ENCODE peak calls at places on chromosomes 16 and 17, in ten cellular contexts. A is tibial artery, Q is IMR-90, L is mucosa of descending colon, S is foreskin fibroblast, T is astrocyte of the cerebellum, W is astrocyte of the spinal cord, J is omental fat pad, D is fibroblast of pulmonary artery, C is ascending aorta. V is an unnamed sample.

GRCh38 chr17:80219777-80220708 is at the start of the genes SGSH and SLC26A11:
- DNase-seq in S (peak), W (peak), J (peak), D (peak), C (peak), L (peak), Q (peak), T (peak), A (peak), V (peak)

GRCh38 chr17:42704495-42705494 is 22.5 kb downstream of the CNTNAP1 start:
- DNase-seq in C (no peak), J (no peak), A (no peak), D (no peak), Q (no peak), L (no peak), W (no peak), S (no peak), T (no peak), V (no peak)

GRCh38 chr17:82065193-82065637 is 389 bp downstream of the DUS1L start:
- DNase-seq in L (no peak), W (peak), D (peak), A (no peak), J (no peak), S (peak), T (no peak), Q (peak), C (no peak), V (peak)

GRCh38 chr16:81831722-81832126 is 52.6 kb downstream of the PLCG2 start:
- DNase-seq in J (no peak), A (peak), S (no peak), T (no peak), L (peak), C (peak), D (no peak), W (no peak), Q (no peak), V (peak)

GRCh38 chr17:31136319-31136718 is 41.5 kb downstream of the NF1 start:
- DNase-seq in W (no peak), C (no peak), S (no peak), J (no peak), D (no peak), A (no peak), T (no peak), Q (peak), L (no peak), V (no peak)

GRCh38 chr17:40399185-40399584 is 18.5 kb downstream of the TOP2A start:
- DNase-seq in A (no peak), L (no peak), S (peak), J (no peak), C (no peak), D (peak), Q (peak), W (peak), T (peak), V (no peak)

GRCh38 chr17:56810846-56811775 is 22.6 kb downstream of the C17orf67 start:
- DNase-seq in D (no peak), J (no peak), T (no peak), L (no peak), C (no peak), A (no peak), Q (no peak), S (no peak), W (no peak), V (no peak)

GRCh38 chr16:64346080-64346479 is 775.8 kb downstream of the CDH11 start:
- DNase-seq in J (no peak), A (no peak), C (no peak), Q (no peak), S (no peak), L (peak), D (no peak), T (no peak), W (no peak), V (no peak)

GRCh38 chr17:77206557-77206956 is 65.8 kb downstream of the SEC14L1 start:
- DNase-seq in L (no peak), W (no peak), T (no peak), S (no peak), C (no peak), J (no peak), Q (peak), A (no peak), D (peak), V (no peak)

GRCh38 chr17:80263253-80264047 is 2.8 kb downstream of the RNF213 start:
- DNase-seq in L (peak), S (peak), A (peak), C (peak), W (peak), T (peak), Q (peak), D (peak), J (peak), V (no peak)

GRCh38 chr17:47253541-47254402 is at the start of gene ITGB3:
- DNase-seq in Q (peak), W (peak), C (no peak), L (peak), S (peak), D (peak), A (peak), T (no peak), J (no peak), V (peak)

GRCh38 chr17:45131616-45132301 is 556 bp downstream of the PLCD3 start:
- DNase-seq in S (peak), T (no peak), W (no peak), J (no peak), C (no peak), A (no peak), D (no peak), Q (no peak), L (peak), V (peak)

GRCh38 chr16:11405331-11406176 is 60.3 kb downstream of the RMI2 start:
- DNase-seq in Q (peak), D (peak), S (peak), L (no peak), W (no peak), J (no peak), T (no peak), C (no peak), A (no peak), V (peak)

GRCh38 chr17:75109407-75110236 is at the start of gene ARMC7:
- DNase-seq in Q (peak), D (peak), S (peak), T (no peak), A (peak), L (peak), J (peak), C (peak), W (peak), V (peak)

GRCh38 chr17:14464741-14465140 is 163.9 kb downstream of the HS3ST3B1 start:
- DNase-seq in J (no peak), S (peak), T (peak), Q (peak), C (no peak), A (no peak), W (peak), L (no peak), D (no peak), V (no peak)

GRCh38 chr17:69466905-69467630 is 52.6 kb downstream of the MAP2K6 start:
- DNase-seq in C (no peak), Q (peak), T (peak), S (peak), L (no peak), A (no peak), J (no peak), W (peak), D (peak), V (peak)

GRCh38 chr16:67451061-67451703 is 20.3 kb downstream of the HSD11B2 start:
- DNase-seq in A (no peak), C (no peak), Q (no peak), J (no peak), W (no peak), D (no peak), T (no peak), S (no peak), L (no peak), V (no peak)

GRCh38 chr16:55437627-55438026 is 41.4 kb upstream of the MMP2 start:
- DNase-seq in L (no peak), Q (peak), A (no peak), C (no peak), S (peak), D (peak), T (no peak), J (no peak), W (no peak), V (no peak)

GRCh38 chr16:85262558-85263196 is 150.4 kb upstream of the CIBAR2 start:
- DNase-seq in T (no peak), Q (no peak), L (no peak), D (no peak), S (no peak), W (no peak), J (no peak), C (no peak), A (no peak), V (no peak)

GRCh38 chr17:3695723-3696411 is at the start of gene P2RX5:
- DNase-seq in T (no peak), C (no peak), S (peak), D (no peak), J (no peak), L (peak), A (no peak), Q (no peak), W (no peak), V (peak)

GRCh38 chr17:79811036-79811887 is 14.4 kb upstream of the CBX8 start:
- DNase-seq in A (no peak), S (peak), D (no peak), L (peak), J (no peak), T (no peak), W (no peak), C (no peak), Q (no peak), V (peak)

GRCh38 chr17:32831223-32831622 is 45.7 kb downstream of the MYO1D start:
- DNase-seq in T (no peak), S (no peak), D (no peak), J (no peak), Q (no peak), A (no peak), C (no peak), L (no peak), W (no peak), V (no peak)

GRCh38 chr17:1957037-1957436 is 68.1 kb downstream of the RTN4RL1 start:
- DNase-seq in T (peak), Q (peak), C (no peak), L (no peak), A (no peak), J (no peak), W (peak), D (no peak), S (peak), V (no peak)

GRCh38 chr16:46748775-46749705 is 896 bp upstream of the MYLK3 start:
- DNase-seq in W (no peak), T (no peak), J (no peak), A (no peak), S (no peak), L (no peak), D (no peak), C (no peak), Q (no peak), V (no peak)

GRCh38 chr16:56211471-56211944 is 20.2 kb downstream of the GNAO1 start:
- DNase-seq in L (no peak), D (no peak), W (no peak), S (no peak), Q (no peak), C (no peak), J (no peak), T (no peak), A (no peak), V (no peak)

GRCh38 chr16:55821210-55821609 is 11.7 kb downstream of the CES1 start:
- DNase-seq in T (no peak), D (no peak), L (no peak), Q (no peak), C (no peak), W (no peak), S (no peak), J (no peak), A (no peak), V (no peak)

GRCh38 chr17:80693511-80693910 is 148.9 kb downstream of the RPTOR start:
- DNase-seq in C (no peak), J (no peak), A (no peak), Q (no peak), D (no peak), T (no peak), L (no peak), W (no peak), S (peak), V (no peak)

GRCh38 chr17:76744747-76745146 is 6.8 kb downstream of the MFSD11 start:
- DNase-seq in D (no peak), Q (no peak), A (no peak), L (no peak), T (no peak), J (no peak), W (no peak), C (no peak), S (no peak), V (no peak)

GRCh38 chr16:10180771-10181163 is 1.5 kb downstream of the GRIN2A start:
- DNase-seq in Q (no peak), J (no peak), T (no peak), A (no peak), L (no peak), D (peak), C (no peak), W (no peak), S (peak), V (peak)

GRCh38 chr16:21338537-21339268 is 60.6 kb upstream of the CRYM start:
- DNase-seq in J (no peak), Q (no peak), W (no peak), D (no peak), L (no peak), T (no peak), A (no peak), S (no peak), C (no peak), V (no peak)

GRCh38 chr16:67245189-67245585 is 2.1 kb downstream of the FHOD1 start:
- DNase-seq in L (peak), T (no peak), D (no peak), J (no peak), C (no peak), W (no peak), A (no peak), Q (no peak), S (no peak), V (no peak)

GRCh38 chr16:1940273-1941161 is 2.5 kb downstream of the MSRB1 start:
- DNase-seq in C (no peak), J (no peak), W (no peak), S (no peak), L (peak), T (no peak), Q (no peak), D (no peak), A (no peak), V (no peak)

GRCh38 chr17:50817838-50818237 is 17.5 kb upstream of the WFIKKN2 start:
- DNase-seq in T (no peak), Q (no peak), C (no peak), J (no peak), A (no peak), W (peak), L (no peak), D (no peak), S (no peak), V (no peak)

GRCh38 chr16:23384878-23385277 is 68.1 kb downstream of the COG7 start:
- DNase-seq in Q (no peak), W (peak), C (no peak), T (peak), D (no peak), L (no peak), A (no peak), S (no peak), J (no peak), V (no peak)

GRCh38 chr16:57131351-57131970 is 39.1 kb downstream of the CPNE2 start:
- DNase-seq in L (peak), T (no peak), C (no peak), A (no peak), Q (no peak), W (no peak), D (no peak), J (no peak), S (no peak), V (no peak)

GRCh38 chr17:82884341-82884871 is 44.6 kb upstream of the ZNF750 start:
- DNase-seq in D (peak), L (peak), C (no peak), T (no peak), J (no peak), W (no peak), Q (no peak), S (peak), A (no peak), V (no peak)

GRCh38 chr17:38543403-38544174 is 62.2 kb downstream of the SRCIN1 start:
- DNase-seq in S (no peak), W (no peak), Q (no peak), L (no peak), J (no peak), C (no peak), A (no peak), T (no peak), D (no peak), V (no peak)

GRCh38 chr16:23905027-23905426 is 69.2 kb downstream of the PRKCB start:
- DNase-seq in S (peak), C (no peak), J (no peak), A (no peak), Q (peak), L (no peak), D (peak), T (peak), W (peak), V (peak)

GRCh38 chr16:87086575-87086974 is 230.6 kb downstream of the C16orf95 start:
- DNase-seq in J (no peak), A (no peak), L (no peak), C (no peak), T (peak), Q (peak), S (peak), W (peak), D (peak), V (no peak)

GRCh38 chr17:17729620-17730249 is 48.5 kb downstream of the RAI1 start:
- DNase-seq in W (no peak), D (no peak), T (no peak), S (no peak), A (no peak), Q (no peak), C (no peak), L (no peak), J (no peak), V (peak)
- TF ChIP-seq CTCF in W (peak), D (peak), T (peak), S (peak), A (peak), Q (peak), C (peak), L (peak), J (no peak), V (peak)

GRCh38 chr16:252366-253337 is 18.0 kb downstream of the FAM234A start:
- DNase-seq in D (no peak), T (no peak), W (no peak), L (peak), C (no peak), A (no peak), S (no peak), J (no peak), Q (no peak), V (no peak)
- TF ChIP-seq CTCF in D (no peak), T (no peak), W (no peak), L (no peak), C (no peak), A (no peak), S (no peak), J (no peak), Q (no peak), V (no peak)

GRCh38 chr17:48262982-48263586 is 155.5 kb downstream of the SNX11 start:
- DNase-seq in D (peak), W (peak), S (peak), T (no peak), C (no peak), L (no peak), Q (peak), J (no peak), A (no peak), V (no peak)

GRCh38 chr17:48261297-48261880 is 153.8 kb downstream of the SNX11 start:
- DNase-seq in A (no peak), J (no peak), Q (peak), D (no peak), L (no peak), S (peak), C (no peak), W (peak), T (no peak), V (peak)

GRCh38 chr17:48258317-48258716 is 150.8 kb downstream of the SNX11 start:
- DNase-seq in D (no peak), Q (no peak), T (no peak), J (no peak), C (no peak), S (no peak), A (no peak), W (no peak), L (no peak), V (no peak)

GRCh38 chr17:48254896-48255295 is 147.3 kb downstream of the SNX11 start:
- DNase-seq in A (no peak), L (no peak), S (no peak), W (no peak), C (no peak), Q (no peak), D (peak), T (no peak), J (no peak), V (no peak)

DNA sequence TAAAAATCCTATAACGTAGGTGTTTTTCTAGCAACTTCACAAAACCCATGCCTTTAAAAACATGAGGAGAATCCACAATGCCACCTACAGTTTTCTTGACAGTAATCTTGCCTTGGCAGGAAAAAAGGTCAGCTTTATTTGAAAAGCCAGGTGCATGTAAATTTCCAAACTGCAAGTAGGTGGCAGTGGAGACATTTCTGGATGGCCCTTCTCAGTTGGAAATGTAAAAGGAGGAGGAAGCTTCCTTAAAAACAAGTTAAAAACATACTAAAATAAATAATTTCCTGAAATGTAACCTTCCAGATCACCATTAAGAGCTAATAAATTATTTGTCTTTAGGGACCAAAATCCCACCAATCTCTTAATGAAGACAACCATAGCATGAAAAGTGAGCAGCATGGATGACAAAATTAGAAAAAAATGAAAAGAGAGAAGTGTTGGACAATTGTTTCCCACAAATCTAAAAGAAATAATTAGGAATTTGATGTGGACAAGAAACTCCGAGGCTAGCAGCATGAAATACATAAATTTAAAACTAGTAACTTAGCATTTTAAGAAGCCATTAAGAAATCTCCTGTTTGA is 152.2 kb downstream of the SNX11 start:
- DNase-seq in A (no peak), W (peak), J (no peak), C (no peak), L (no peak), S (peak), T (peak), Q (peak), D (peak), V (no peak)
- TF ChIP-seq CTCF in A (no peak), W (peak), J (no peak), C (no peak), L (peak), S (peak), T (peak), Q (peak), D (peak), V (peak)

GRCh38 chr16:89945654-89946053 is 2.9 kb upstream of the DEF8 start:
- DNase-seq in A (no peak), S (no peak), C (no peak), Q (no peak), W (no peak), D (no peak), L (no peak), J (no peak), T (no peak), V (no peak)
- TF ChIP-seq CTCF in A (no peak), S (no peak), C (no peak), Q (no peak), W (no peak), D (no peak), L (no peak), J (no peak), T (no peak), V (no peak)

GRCh38 chr17:9544221-9544620 is 31.4 kb downstream of the STX8 start:
- DNase-seq in A (no peak), J (no peak), D (peak), S (no peak), W (no peak), L (no peak), T (no peak), C (no peak), Q (no peak), V (no peak)

DNA sequence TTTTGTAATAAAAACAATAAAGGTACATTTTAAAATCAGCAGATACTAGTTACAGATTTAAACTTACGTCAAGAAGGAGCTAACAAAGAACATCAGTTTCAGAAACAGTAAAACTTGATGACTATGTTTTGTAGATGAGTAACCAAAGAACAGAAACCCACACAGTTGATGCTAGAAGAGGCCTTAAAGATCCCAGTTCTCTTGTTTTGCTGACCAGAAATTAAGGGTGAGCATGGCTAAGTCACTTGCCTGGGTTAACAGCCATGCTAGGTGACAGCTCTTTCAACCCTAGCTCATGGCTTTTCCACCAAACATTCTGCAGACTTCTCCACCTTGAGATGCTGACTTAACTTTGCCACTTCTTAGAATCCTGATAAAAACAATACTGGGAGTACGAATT is 26.4 kb downstream of the STX8 start:
- DNase-seq in L (no peak), T (no peak), C (no peak), W (no peak), Q (no peak), D (no peak), S (no peak), J (no peak), A (no peak), V (no peak)
- TF ChIP-seq CTCF in L (no peak), T (no peak), C (no peak), W (no peak), Q (no peak), D (no peak), S (no peak), J (no peak), A (no peak), V (no peak)

V was measured in endothelial cell.